ENCODE peak calls at places on chromosomes 5 and 9, in four cellular contexts. G is activated CD8-positive, alpha-beta memory T cell treated with anti-CD3 and anti-CD28 coated beads for 48 hours; N is T-helper 1 cell; H is stimulated activated CD8-positive, alpha-beta memory T cell treated with anti-CD3 and anti-CD28 coated beads, Interleukin-12 subunit alpha, Interleukin-12 subunit beta, amount 100 ng/mL, for 1 hour. Y is an unnamed sample.

GRCh38 chr9:76396144-76396543 is 1.9 kb upstream of the RFK start:
- DNase-seq in H (no peak), N (no peak), G (no peak), Y (no peak)

GRCh38 chr9:134294228-134295071 is 31.8 kb upstream of the RXRA start:
- DNase-seq in H (no peak), G (no peak), N (no peak), Y (peak)

GRCh38 chr9:98686961-98687855 is 21.5 kb downstream of the GABBR2 start:
- DNase-seq in G (no peak), N (no peak), H (no peak), Y (no peak)

GRCh38 chr5:147559725-147560124 is 49.9 kb upstream of the DPYSL3 start:
- DNase-seq in G (no peak), H (no peak), N (no peak), Y (no peak)

GRCh38 chr5:158406884-158407790 is 548.2 kb upstream of the CLINT1 start:
- DNase-seq in G (no peak), H (no peak), N (no peak), Y (no peak)

GRCh38 chr9:117034862-117035261 is 347.8 kb downstream of the TRIM32 start:
- DNase-seq in N (no peak), H (no peak), G (no peak), Y (no peak)

GRCh38 chr9:34556231-34556525 is 33.3 kb downstream of the CNTFR start:
- DNase-seq in G (no peak), H (no peak), N (no peak), Y (peak)

GRCh38 chr5:1644810-1645571 is 121.2 kb upstream of the LPCAT1 start:
- DNase-seq in N (peak), G (no peak), H (peak), Y (peak)

GRCh38 chr5:78628260-78629024 is 20.1 kb downstream of the LHFPL2 start:
- DNase-seq in G (no peak), N (no peak), H (no peak), Y (no peak)

GRCh38 chr5:4511996-4512656 is 628.0 kb upstream of the ADAMTS16 start:
- DNase-seq in N (no peak), H (no peak), G (no peak), Y (peak)

GRCh38 chr9:93657331-93658111 is 81.1 kb downstream of the PHF2 start:
- DNase-seq in H (no peak), N (peak), G (no peak), Y (peak)

GRCh38 chr5:1325870-1326546 is 18.9 kb downstream of the CLPTM1L start:
- DNase-seq in N (no peak), H (no peak), G (no peak), Y (peak)

GRCh38 chr5:179265529-179266290 is 79.6 kb downstream of the ADAMTS2 start:
- DNase-seq in G (no peak), H (no peak), N (no peak), Y (no peak)

GRCh38 chr9:31259824-31260223 is 1124.6 kb upstream of the ACO1 start:
- DNase-seq in H (no peak), N (no peak), G (no peak), Y (no peak)

GRCh38 chr5:96483878-96484277 is 50.8 kb upstream of the PCSK1 start:
- DNase-seq in H (no peak), N (no peak), G (no peak), Y (no peak)

GRCh38 chr5:128402506-128402905 is 135.5 kb downstream of the FBN2 start:
- DNase-seq in H (no peak), N (no peak), G (no peak), Y (no peak)

GRCh38 chr5:42109006-42109572 is 184.0 kb downstream of the FBXO4 start:
- DNase-seq in N (no peak), H (no peak), G (no peak), Y (no peak)

GRCh38 chr5:143887302-143887638 is 75.3 kb downstream of the HMHB1 start:
- DNase-seq in G (no peak), H (no peak), N (no peak), Y (no peak)

GRCh38 chr5:132505641-132506040 is 15.1 kb upstream of the IRF1 start:
- DNase-seq in H (no peak), G (no peak), N (no peak), Y (no peak)

GRCh38 chr5:67623078-67623477 is 426.5 kb upstream of the CD180 start:
- DNase-seq in N (no peak), G (no peak), H (no peak), Y (no peak)

GRCh38 chr9:128208943-128209695 is 5.9 kb downstream of the DNM1 start:
- DNase-seq in H (no peak), N (no peak), G (no peak), Y (no peak)

GRCh38 chr5:78287833-78288232 is 6.7 kb downstream of the AP3B1 start:
- DNase-seq in H (no peak), G (no peak), N (no peak), Y (no peak)

GRCh38 chr5:170536498-170536897 is 32.7 kb downstream of the KCNIP1 start:
- DNase-seq in H (no peak), G (no peak), N (no peak), Y (no peak)

GRCh38 chr5:113917997-113918396 is 404.5 kb downstream of the YTHDC2 start:
- DNase-seq in H (no peak), G (no peak), N (no peak), Y (no peak)

GRCh38 chr9:112793213-112793810 is 42.8 kb downstream of the SNX30 start:
- DNase-seq in H (peak), G (peak), N (peak), Y (no peak)

GRCh38 chr5:16550316-16550952 is 66.4 kb downstream of the RETREG1 start:
- DNase-seq in H (no peak), N (no peak), G (no peak), Y (no peak)

GRCh38 chr9:129687391-129687790 is 21.9 kb downstream of the PRRX2 start:
- DNase-seq in G (no peak), H (no peak), N (no peak), Y (no peak)

GRCh38 chr5:112245616-112246015 is 173.5 kb downstream of the EPB41L4A start:
- DNase-seq in G (no peak), N (no peak), H (no peak), Y (no peak)

GRCh38 chr5:963310-963672 is 45.3 kb upstream of the NKD2 start:
- DNase-seq in G (no peak), H (no peak), N (no peak), Y (no peak)

GRCh38 chr9:137070906-137071275 is 534 bp upstream of the SAPCD2 start:
- DNase-seq in N (no peak), H (no peak), G (no peak), Y (no peak)

GRCh38 chr5:76271836-76272235 is 131.2 kb upstream of the IQGAP2 start:
- DNase-seq in N (no peak), G (no peak), H (no peak), Y (no peak)

GRCh38 chr5:139312075-139312474 is 18.5 kb downstream of the MATR3 start:
- DNase-seq in N (no peak), H (no peak), G (no peak), Y (no peak)

GRCh38 chr5:32254987-32255900 is 57.5 kb downstream of the MTMR12 start:
- DNase-seq in G (no peak), H (no peak), N (no peak), Y (no peak)

GRCh38 chr9:37302277-37302676 is 120.2 kb upstream of the GRHPR start:
- DNase-seq in G (no peak), N (no peak), H (no peak), Y (no peak)

GRCh38 chr9:14358523-14358922 is 44.6 kb upstream of the NFIB start:
- DNase-seq in N (no peak), G (no peak), H (no peak), Y (no peak)